ENCODE peak calls at places on chromosomes 13 and 19, in four cellular contexts. U is LoVo, H is COR-L47, W is fibroblast of mammary gland. C is an unnamed sample.

GRCh38 chr13:46401432-46401831 is 14.4 kb upstream of the RUBCNL start:
- DNase-seq in U (no peak), H (no peak), W (no peak), C (no peak)

GRCh38 chr13:94228781-94229180 is 250.7 kb downstream of the DCT start:
- DNase-seq in U (no peak), H (no peak), W (peak; percentile 18), C (peak; percentile 12)

GRCh38 chr19:46428278-46429141 is at the start of gene PNMA8C:
- DNase-seq in U (peak; percentile 13), H (peak; percentile 62), W (peak; percentile 45), C (no peak)

GRCh38 chr13:23956106-23956505 is 58.8 kb upstream of the C1QTNF9B start:
- DNase-seq in U (peak; percentile 81), H (no peak), W (peak; percentile 67), C (peak; percentile 43)

GRCh38 chr19:6099037-6099436 is 11.3 kb downstream of the RFX2 start:
- DNase-seq in U (no peak), H (no peak), W (no peak), C (no peak)

GRCh38 chr19:3509566-3509989 is 3.5 kb downstream of the FZR1 start:
- DNase-seq in U (no peak), H (no peak), W (peak; percentile 72), C (peak; percentile 57)

GRCh38 chr19:53865918-53866696 is 1.6 kb upstream of the MYADM start:
- DNase-seq in U (peak; percentile 66), H (no peak), W (peak; percentile 45), C (peak; percentile 73)

GRCh38 chr13:30576528-30576927 is 41.2 kb upstream of the USPL1 start:
- DNase-seq in U (peak; percentile 19), H (peak; percentile 1), W (peak; percentile 58), C (peak; percentile 63)

GRCh38 chr13:23656637-23657036 is 86.4 kb downstream of the TNFRSF19 start:
- DNase-seq in U (no peak), H (no peak), W (peak; percentile 87), C (peak; percentile 90)

GRCh38 chr13:45278096-45278645 is 62.8 kb downstream of the TPT1 start:
- DNase-seq in U (no peak), H (no peak), W (peak; percentile 20), C (no peak)

GRCh38 chr13:104943331-104943730 is 1592.1 kb downstream of the EFNB2 start:
- DNase-seq in U (no peak), H (no peak), W (no peak), C (peak; percentile 59)

GRCh38 chr19:57075801-57076492 is 43.8 kb upstream of the USP29 start:
- DNase-seq in U (no peak), H (no peak), W (no peak), C (no peak)

GRCh38 chr19:43738780-43739211 is 16.0 kb downstream of the SMG9 start:
- DNase-seq in U (peak; percentile 50), H (no peak), W (no peak), C (peak; percentile 26)

GRCh38 chr19:2724148-2724557 is 3.0 kb upstream of the DIRAS1 start:
- DNase-seq in U (no peak), H (no peak), W (no peak), C (no peak)

GRCh38 chr13:105118577-105118976 is 1416.9 kb downstream of the EFNB2 start:
- DNase-seq in U (no peak), H (no peak), W (no peak), C (no peak)

GRCh38 chr13:98869408-98870090 is 108.3 kb downstream of the DOCK9 start:
- DNase-seq in U (no peak), H (no peak), W (peak; percentile 38), C (no peak)

C was measured in fibroblast of villous mesenchyme.